ENCODE peak calls at places on chromosomes 7 and 10, in five cellular contexts. O is transverse colon, Q is spleen, L is stomach, J is HCT116. N is an unnamed sample.

GRCh38 chr10:79342295-79342761 is 4.9 kb upstream of the PPIF start:
- DNase-seq in Q (no peak), J (no peak), O (no peak), L (peak; percentile 76), N (no peak)

GRCh38 chr10:29722777-29723176 is 88.0 kb upstream of the SVIL start:
- DNase-seq in Q (no peak), J (no peak), L (no peak), O (no peak), N (no peak)

GRCh38 chr10:94115725-94116124 is 122.0 kb downstream of the PLCE1 start:
- DNase-seq in Q (no peak), J (peak; percentile 40), O (no peak), L (no peak), N (no peak)

GRCh38 chr7:22295402-22296264 is 61.3 kb downstream of the RAPGEF5 start:
- DNase-seq in Q (no peak), O (no peak), J (no peak), L (no peak), N (no peak)

GRCh38 chr10:62740885-62741284 is 63.6 kb upstream of the ADO start:
- DNase-seq in J (no peak), Q (no peak), L (no peak), O (no peak), N (no peak)

GRCh38 chr7:54747234-54747633 is 11.8 kb downstream of the SEC61G start:
- DNase-seq in Q (no peak), O (no peak), L (no peak), J (no peak), N (no peak)

GRCh38 chr7:106625678-106626301 is 35.2 kb downstream of the CCDC71L start:
- DNase-seq in L (no peak), O (peak; percentile 59), Q (no peak), J (no peak), N (no peak)

GRCh38 chr7:155996718-155997059 is 184.4 kb upstream of the SHH start:
- DNase-seq in L (no peak), Q (no peak), O (no peak), J (no peak), N (no peak)

GRCh38 chr10:75814071-75814470 is 382.6 kb downstream of the LRMDA start:
- DNase-seq in L (no peak), O (no peak), J (no peak), Q (no peak), N (no peak)

GRCh38 chr10:71757450-71757918 is 15.8 kb downstream of the VSIR start:
- DNase-seq in O (no peak), L (no peak), J (no peak), Q (peak; percentile 84), N (no peak)

GRCh38 chr10:103855852-103856496 is 598 bp upstream of the SH3PXD2A start:
- DNase-seq in O (no peak), J (no peak), Q (no peak), L (no peak), N (no peak)

GRCh38 chr7:2114052-2114451 is 118.7 kb downstream of the MAD1L1 start:
- DNase-seq in L (no peak), Q (no peak), O (no peak), J (peak; percentile 27), N (no peak)

GRCh38 chr7:143003393-143004051 is 23.4 kb downstream of the OR9A2 start:
- DNase-seq in Q (no peak), O (no peak), L (no peak), J (peak; percentile 36), N (peak; percentile 16)

GRCh38 chr7:106068538-106068961 is 43.6 kb downstream of the SYPL1 start:
- DNase-seq in O (no peak), J (no peak), L (no peak), Q (no peak), N (no peak)

GRCh38 chr7:130356121-130356759 is 11.6 kb downstream of the CPA5 start:
- DNase-seq in L (no peak), O (peak; percentile 50), J (peak; percentile 68), Q (no peak), N (no peak)

GRCh38 chr7:44681645-44682044 is 67.0 kb upstream of the ZMIZ2 start:
- DNase-seq in L (no peak), Q (peak; percentile 35), J (no peak), O (no peak), N (no peak)

GRCh38 chr10:63434866-63435854 is 30.6 kb downstream of the JMJD1C start:
- DNase-seq in Q (no peak), J (no peak), L (no peak), O (no peak), N (no peak)

GRCh38 chr7:100544386-100544785 is 5.4 kb downstream of the AGFG2 start:
- DNase-seq in J (no peak), L (no peak), O (no peak), Q (no peak), N (no peak)

GRCh38 chr10:8057636-8058273 is 3.3 kb downstream of the GATA3 start:
- DNase-seq in J (no peak), L (no peak), O (no peak), Q (no peak), N (no peak)

GRCh38 chr10:14574291-14574690 is 200.4 kb downstream of the FAM107B start:
- DNase-seq in Q (no peak), O (no peak), J (no peak), L (no peak), N (no peak)

GRCh38 chr10:35638116-35638515 is 4.0 kb downstream of the FZD8 start:
- DNase-seq in Q (no peak), O (no peak), J (no peak), L (no peak), N (no peak)

GRCh38 chr10:42754155-42755027 is 28.2 kb upstream of the BMS1 start:
- DNase-seq in J (no peak), L (no peak), O (no peak), Q (no peak), N (no peak)

GRCh38 chr10:4254101-4254994 is 469.3 kb upstream of the KLF6 start:
- DNase-seq in L (no peak), O (no peak), J (no peak), Q (peak; percentile 49), N (no peak)

GRCh38 chr10:89184638-89185037 is 22.5 kb downstream of the CH25H start:
- DNase-seq in J (no peak), O (no peak), L (no peak), Q (no peak), N (no peak)

GRCh38 chr10:11874568-11875182 is 51.5 kb downstream of the PROSER2 start:
- DNase-seq in L (peak; percentile 47), J (peak; percentile 53), Q (peak; percentile 59), O (no peak), N (peak; percentile 63)

GRCh38 chr7:130662426-130662825 is 6.1 kb downstream of the COPG2 start:
- DNase-seq in L (no peak), Q (no peak), J (no peak), O (no peak), N (no peak)

GRCh38 chr10:28810062-28810870 is 132.9 kb downstream of the BAMBI start:
- DNase-seq in J (no peak), L (no peak), Q (no peak), O (no peak), N (no peak)

GRCh38 chr10:5490698-5491464 is 8.5 kb downstream of the CALML5 start:
- DNase-seq in O (no peak), Q (peak; percentile 59), L (no peak), J (no peak), N (no peak)

GRCh38 chr7:3859436-3859835 is 558.4 kb downstream of the SDK1 start:
- DNase-seq in O (no peak), J (no peak), L (no peak), Q (no peak), N (no peak)

GRCh38 chr10:29273478-29273877 is 15.4 kb upstream of the LYZL1 start:
- DNase-seq in J (no peak), O (no peak), Q (no peak), L (no peak), N (no peak)

GRCh38 chr7:158647475-158647792 is 57.2 kb downstream of the NCAPG2 start:
- DNase-seq in J (no peak), L (no peak), Q (no peak), O (no peak), N (no peak)
- TF ChIP-seq POLR2A in J (no peak), L (no peak), Q (no peak), O (no peak), N (no peak)

GRCh38 chr10:13404305-13404759 is 56.2 kb upstream of the SEPHS1 start:
- DNase-seq in J (no peak), Q (no peak), L (no peak), O (no peak), N (no peak)
- TF ChIP-seq POLR2AphosphoS5 in J (no peak), Q (no peak), L (no peak), O (no peak), N (no peak)

GRCh38 chr7:19119372-19119771 is 1.9 kb upstream of the TWIST1 start:
- DNase-seq in Q (no peak), O (no peak), L (no peak), J (no peak), N (no peak)

GRCh38 chr7:19117870-19118608 is 603 bp upstream of the TWIST1 start:
- DNase-seq in Q (peak; percentile 63), O (no peak), L (no peak), J (no peak), N (no peak)

GRCh38 chr7:19116121-19117080 is 1.0 kb downstream of the TWIST1 start:
- DNase-seq in Q (peak; percentile 74), L (no peak), J (no peak), O (no peak), N (no peak)

GRCh38 chr7:19118896-19119301 is 1.5 kb upstream of the TWIST1 start:
- DNase-seq in L (no peak), O (no peak), Q (no peak), J (no peak), N (no peak)

DNA sequence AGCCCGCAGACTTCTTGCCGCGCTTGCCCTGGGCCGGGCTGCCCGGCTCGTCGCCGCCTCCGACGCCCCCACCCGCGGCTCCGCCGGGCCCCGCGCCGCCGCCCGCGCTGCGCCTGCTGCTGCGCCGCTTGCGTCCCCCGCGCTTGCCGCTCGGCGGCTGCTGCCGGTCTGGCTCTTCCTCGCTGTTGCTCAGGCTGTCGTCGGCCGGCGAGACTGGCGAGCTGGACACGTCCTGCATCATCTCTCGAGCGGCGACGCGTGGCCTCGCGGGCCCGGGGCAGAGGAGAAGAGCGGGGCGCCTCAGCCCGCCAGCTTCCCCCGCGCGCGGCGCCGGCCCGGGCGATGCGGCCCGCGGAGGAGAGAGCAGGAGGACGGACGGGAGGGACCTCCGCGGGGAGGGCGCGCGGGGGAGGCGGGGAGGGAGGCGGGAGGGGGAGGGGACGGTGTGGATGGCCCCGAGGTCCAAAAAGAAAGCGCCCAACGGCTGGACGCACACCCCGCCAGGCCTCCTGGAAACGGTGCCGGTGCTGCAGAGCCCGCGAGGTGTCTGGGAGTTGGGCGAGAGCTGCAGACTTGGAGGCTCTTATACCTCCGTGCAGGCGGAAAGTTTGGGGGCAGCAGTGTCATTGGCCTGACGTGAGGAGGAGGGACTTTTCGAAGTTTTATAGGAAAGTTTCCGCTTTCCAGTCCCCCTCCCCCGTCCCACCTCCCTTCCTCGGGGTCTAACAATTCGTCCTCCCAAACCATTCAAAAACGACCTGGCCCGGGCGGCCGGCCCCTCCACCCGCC is at the start of gene TWIST1:
- DNase-seq in L (no peak), Q (peak; percentile 72), J (no peak), O (no peak), N (no peak)
- TF ChIP-seq POLR2A in L (no peak), Q (no peak), J (no peak), O (no peak), N (no peak)

GRCh38 chr10:22433875-22434274 is 88.6 kb downstream of the SPAG6 start:
- DNase-seq in O (no peak), Q (no peak), L (no peak), J (peak; percentile 31), N (no peak)
- TF ChIP-seq POLR2AphosphoS5 in O (no peak), Q (no peak), L (no peak), J (no peak), N (no peak)

GRCh38 chr10:102376901-102377300 is 18.6 kb upstream of the NFKB2 start:
- DNase-seq in L (no peak), O (no peak), Q (no peak), J (no peak), N (no peak)
- TF ChIP-seq POLR2A in L (no peak), O (no peak), Q (no peak), J (no peak), N (no peak)

N was measured in GM12891.